ENCODE peak calls at places on chromosomes 13 and 19, in six cellular contexts. U, M, O, I, C and Q are unnamed samples.

GRCh38 chr19:3249408-3249807 is 24.9 kb downstream of the CELF5 start:
- DNase-seq in M (no peak), I (no peak), C (peak), O (no peak), U (no peak), Q (no peak)

GRCh38 chr13:80263745-80264513 is 77.0 kb downstream of the SPRY2 start:
- DNase-seq in M (no peak), U (no peak), C (no peak), I (no peak), O (no peak), Q (no peak)

GRCh38 chr19:40565910-40566495 is 10.7 kb upstream of the SHKBP1 start:
- DNase-seq in O (no peak), C (no peak), M (no peak), I (no peak), U (no peak), Q (no peak)

GRCh38 chr19:37716140-37716539 is 3.4 kb downstream of the ZNF607 start:
- DNase-seq in C (no peak), M (no peak), U (no peak), I (no peak), O (no peak), Q (no peak)

GRCh38 chr13:81116461-81117282 is 775.7 kb upstream of the SPRY2 start:
- DNase-seq in I (no peak), M (no peak), O (no peak), C (no peak), U (no peak), Q (no peak)

GRCh38 chr19:20879501-20879900 is 43.5 kb upstream of the ZNF85 start:
- DNase-seq in M (no peak), O (no peak), I (no peak), C (no peak), U (no peak), Q (no peak)

GRCh38 chr13:71880753-71881541 is 13.9 kb upstream of the DACH1 start:
- DNase-seq in O (no peak), C (no peak), M (no peak), I (no peak), U (peak), Q (no peak)

GRCh38 chr13:24251525-24251924 is 57.9 kb upstream of the C1QTNF9 start:
- DNase-seq in I (no peak), O (no peak), C (no peak), M (no peak), U (no peak), Q (peak)

GRCh38 chr13:62704795-62705329 is 1289.2 kb upstream of the PCDH20 start:
- DNase-seq in U (no peak), O (no peak), C (no peak), M (no peak), I (no peak), Q (no peak)

GRCh38 chr13:52026246-52026626 is 1.7 kb downstream of the UTP14C start:
- DNase-seq in U (no peak), C (no peak), M (no peak), I (no peak), O (no peak), Q (no peak)

GRCh38 chr13:29543230-29544215 is 52.0 kb downstream of the SLC7A1 start:
- DNase-seq in C (peak), I (no peak), M (no peak), U (peak), O (no peak), Q (no peak)

GRCh38 chr19:34974631-34975030 is 10.6 kb upstream of the ZNF792 start:
- DNase-seq in O (peak), I (no peak), M (no peak), C (no peak), U (no peak), Q (no peak)

GRCh38 chr19:39765091-39766076 is 13.3 kb upstream of the LEUTX start:
- DNase-seq in M (peak), C (no peak), I (peak), U (peak), O (peak), Q (no peak)

GRCh38 chr19:49165111-49165750 is 7.6 kb downstream of the TRPM4 start:
- DNase-seq in M (no peak), U (no peak), I (no peak), C (no peak), O (no peak), Q (no peak)

GRCh38 chr13:70893832-70894231 is 785.6 kb upstream of the KLHL1 start:
- DNase-seq in I (no peak), C (no peak), M (no peak), O (no peak), U (peak), Q (no peak)

GRCh38 chr19:2221918-2222317 is 14.2 kb downstream of the PLEKHJ1 start:
- DNase-seq in C (no peak), U (no peak), I (no peak), O (no peak), M (no peak), Q (no peak)
- TF ChIP-seq CTCF in C (peak), U (peak), I (no peak), O (peak), M (no peak), Q (no peak)

GRCh38 chr19:15028490-15028889 is 20.8 kb upstream of the CASP14 start:
- DNase-seq in O (no peak), U (no peak), M (no peak), I (no peak), C (no peak), Q (no peak)

GRCh38 chr19:15021286-15022007 is 27.8 kb upstream of the CASP14 start:
- DNase-seq in U (no peak), O (no peak), I (no peak), M (no peak), C (no peak), Q (no peak)

GRCh38 chr19:15022752-15023151 is 26.5 kb upstream of the CASP14 start:
- DNase-seq in M (no peak), C (no peak), U (no peak), O (no peak), I (no peak), Q (no peak)

DNA sequence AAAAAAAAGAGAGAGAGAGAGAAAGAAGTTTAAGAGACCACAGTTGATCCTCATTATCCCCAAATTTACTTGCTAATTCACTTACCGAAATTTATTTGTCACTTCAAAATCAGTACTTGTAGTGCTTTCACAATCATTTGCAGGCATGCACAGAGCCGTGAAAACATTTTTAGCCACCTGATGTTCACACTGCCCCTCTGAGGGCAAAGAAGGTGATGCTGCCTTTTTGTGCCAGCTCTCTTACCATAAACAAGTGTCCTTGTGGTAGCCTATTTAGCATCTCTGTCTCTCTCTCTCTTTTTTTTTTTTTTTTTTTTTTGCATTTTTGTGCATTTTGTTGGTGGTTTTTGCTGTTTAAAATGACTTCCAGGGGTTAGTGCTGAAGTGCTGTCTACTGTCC is 24.0 kb upstream of the CASP14 start:
- DNase-seq in I (no peak), O (no peak), C (no peak), U (no peak), M (peak), Q (no peak)
- TF ChIP-seq CTCF in I (no peak), O (no peak), C (peak), U (no peak), M (no peak), Q (no peak)

GRCh38 chr13:73193541-73193940 is 134.7 kb downstream of the KLF5 start:
- DNase-seq in C (no peak), I (no peak), U (no peak), M (no peak), O (no peak), Q (no peak)

GRCh38 chr13:73190477-73190876 is 131.7 kb downstream of the KLF5 start:
- DNase-seq in U (no peak), M (no peak), O (peak), I (no peak), C (no peak), Q (no peak)

GRCh38 chr13:73189766-73190165 is 131.0 kb downstream of the KLF5 start:
- DNase-seq in O (no peak), I (no peak), M (no peak), C (no peak), U (no peak), Q (no peak)

GRCh38 chr13:73187106-73187505 is 128.3 kb downstream of the KLF5 start:
- DNase-seq in U (no peak), M (no peak), I (no peak), C (no peak), O (peak), Q (no peak)

GRCh38 chr13:73189365-73189764 is 130.6 kb downstream of the KLF5 start:
- DNase-seq in M (no peak), I (no peak), C (no peak), O (no peak), U (no peak), Q (no peak)
- TF ChIP-seq CTCF in M (no peak), I (no peak), C (no peak), O (no peak), U (no peak), Q (no peak)

DNA sequence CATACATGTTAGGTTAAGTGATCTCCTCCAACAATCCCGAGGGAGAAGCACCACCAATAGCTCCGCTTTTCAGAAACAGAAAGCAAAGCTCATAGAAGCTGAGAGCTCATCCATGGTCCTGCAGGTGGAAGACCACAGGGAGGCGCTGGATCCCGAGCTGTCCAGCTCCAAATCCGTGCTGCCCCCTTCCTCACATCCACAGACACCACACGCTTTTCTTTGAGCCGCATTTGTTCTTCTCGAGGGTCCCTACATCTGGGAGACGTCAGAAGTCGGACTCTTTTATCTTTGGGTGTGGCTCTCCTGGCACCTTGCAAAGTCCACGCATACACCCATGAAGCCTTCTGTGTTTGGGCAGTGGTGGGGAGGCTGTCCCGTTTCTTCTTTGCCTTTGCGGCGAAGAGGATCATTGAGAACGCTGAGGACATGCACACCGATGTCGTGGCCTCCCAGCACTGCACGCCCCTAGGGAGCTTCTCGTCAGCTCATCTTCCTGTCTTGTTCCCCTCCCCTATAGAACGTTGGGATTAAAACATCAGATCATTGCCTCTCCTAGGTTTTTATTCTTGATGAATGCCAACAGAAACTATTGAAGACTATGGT is 184.8 kb downstream of the TEX29 start:
- DNase-seq in U (no peak), M (no peak), I (no peak), C (no peak), O (no peak), Q (no peak)
- TF ChIP-seq CTCF in U (no peak), M (no peak), I (no peak), C (no peak), O (no peak), Q (no peak)

DNA sequence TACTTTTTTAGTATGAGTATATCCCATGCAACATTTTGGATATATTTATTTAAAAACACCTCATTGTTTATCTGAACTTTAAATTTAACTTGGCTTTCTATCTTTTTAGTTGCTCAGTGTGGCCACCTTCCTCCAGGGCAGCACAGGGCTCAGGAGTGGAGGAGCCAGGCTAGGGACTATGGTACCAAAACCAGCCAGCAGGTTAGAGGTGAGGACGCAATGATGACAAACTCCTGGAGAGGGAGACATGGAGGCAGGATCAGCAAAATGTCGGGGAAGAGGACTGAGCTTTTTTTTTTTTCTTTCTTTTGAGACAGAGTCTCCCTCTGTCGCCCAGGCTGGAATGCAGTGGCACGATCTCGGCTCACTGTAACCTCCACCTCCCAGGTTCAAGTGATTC is 29.6 kb upstream of the CALM3 start:
- DNase-seq in I (no peak), O (peak), U (no peak), M (peak), C (no peak), Q (no peak)
- TF ChIP-seq CTCF in I (peak), O (peak), U (peak), M (peak), C (no peak), Q (no peak)

GRCh38 chr19:46372901-46373572 is 26.1 kb downstream of the PPP5C start:
- DNase-seq in I (no peak), C (no peak), M (peak), U (peak), O (peak), Q (no peak)

GRCh38 chr19:46374526-46375475 is 27.9 kb downstream of the PPP5C start:
- DNase-seq in C (no peak), M (no peak), I (no peak), O (no peak), U (no peak), Q (no peak)

GRCh38 chr19:46376241-46377153 is 29.6 kb downstream of the PPP5C start:
- DNase-seq in M (no peak), I (no peak), U (no peak), O (no peak), C (no peak), Q (no peak)

GRCh38 chr19:46371371-46371901 is 24.5 kb downstream of the PPP5C start:
- DNase-seq in U (no peak), C (no peak), I (no peak), O (no peak), M (no peak), Q (no peak)

GRCh38 chr19:46373573-46374359 is 26.9 kb downstream of the PPP5C start:
- DNase-seq in C (no peak), M (peak), I (no peak), U (peak), O (peak), Q (no peak)
- TF ChIP-seq CTCF in C (no peak), M (peak), I (no peak), U (no peak), O (no peak), Q (no peak)

GRCh38 chr19:58519087-58519354 is 589 bp downstream of the ZBTB45 start:
- DNase-seq in I (peak), O (peak), C (no peak), U (peak), M (peak), Q (peak)
- TF ChIP-seq CTCF in I (peak), O (peak), C (peak), U (peak), M (peak), Q (no peak)

DNA sequence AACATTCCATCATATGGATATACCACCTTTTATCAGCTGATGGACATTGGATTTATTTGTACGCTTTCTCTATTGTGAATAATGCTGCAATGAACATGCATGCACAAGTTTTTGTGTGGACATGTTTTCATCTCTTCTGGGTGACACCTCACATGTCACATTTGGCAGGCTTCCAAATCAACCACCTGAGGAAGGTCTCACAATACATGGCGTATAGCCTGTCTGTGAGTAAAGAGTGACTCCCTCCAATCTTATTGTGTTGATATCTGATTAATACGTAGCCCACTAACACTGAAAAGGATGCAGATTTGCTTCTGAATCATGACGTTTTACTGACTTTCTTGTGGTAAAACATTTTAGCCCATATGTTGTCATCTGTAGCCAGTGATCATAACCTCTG is 61.1 kb downstream of the SLC15A1 start:
- DNase-seq in C (no peak), I (no peak), O (no peak), U (no peak), M (no peak), Q (no peak)
- TF ChIP-seq CTCF in C (no peak), I (no peak), O (no peak), U (no peak), M (no peak), Q (no peak)